ENCODE peak calls at places on chromosomes 13 and 19, in six cellular contexts. One of them, this sample, is unnamed.

GRCh38 chr13:73765651-73766384 is 368.4 kb downstream of the KLF12 start:
- DNase-seq in endothelial cell of umbilical vein: peak; percentile 95
- DNase-seq in IMR-90: peak; percentile 58
- DNase-seq in PC-9: no peak
- DNase-seq in mesenchymal stem cell: peak; percentile 65
- DNase-seq in HCT116: no peak
- DNase-seq in this sample: peak; percentile 87

GRCh38 chr19:40893112-40893511 is 11.1 kb upstream of the CYP2A7 start:
- DNase-seq in endothelial cell of umbilical vein: no peak
- DNase-seq in IMR-90: no peak
- DNase-seq in PC-9: no peak
- DNase-seq in mesenchymal stem cell: no peak
- DNase-seq in HCT116: no peak
- DNase-seq in this sample: no peak

GRCh38 chr19:38221919-38222828 is 1.8 kb downstream of the DPF1 start:
- DNase-seq in endothelial cell of umbilical vein: no peak
- DNase-seq in IMR-90: no peak
- DNase-seq in PC-9: no peak
- DNase-seq in mesenchymal stem cell: no peak
- DNase-seq in HCT116: no peak
- DNase-seq in this sample: no peak

GRCh38 chr19:56751078-56751489 is 79.5 kb upstream of the ZNF835 start:
- DNase-seq in endothelial cell of umbilical vein: no peak
- DNase-seq in IMR-90: no peak
- DNase-seq in PC-9: no peak
- DNase-seq in mesenchymal stem cell: no peak
- DNase-seq in HCT116: no peak
- DNase-seq in this sample: no peak

GRCh38 chr13:59266478-59267063 is 897.2 kb downstream of the DIAPH3 start:
- DNase-seq in endothelial cell of umbilical vein: peak; percentile 84
- DNase-seq in IMR-90: no peak
- DNase-seq in PC-9: no peak
- DNase-seq in mesenchymal stem cell: no peak
- DNase-seq in HCT116: no peak
- DNase-seq in this sample: peak; percentile 44

GRCh38 chr19:17309962-17310461 is 649 bp downstream of the DDA1 start:
- DNase-seq in endothelial cell of umbilical vein: no peak
- DNase-seq in IMR-90: no peak
- DNase-seq in PC-9: no peak
- DNase-seq in mesenchymal stem cell: no peak
- DNase-seq in HCT116: no peak
- DNase-seq in this sample: no peak

GRCh38 chr19:17406887-17407196 is 1.4 kb upstream of the BST2 start:
- DNase-seq in endothelial cell of umbilical vein: no peak
- DNase-seq in IMR-90: no peak
- DNase-seq in PC-9: no peak
- DNase-seq in mesenchymal stem cell: no peak
- DNase-seq in HCT116: no peak
- DNase-seq in this sample: no peak

GRCh38 chr13:95643814-95644598 is 500 bp downstream of the DZIP1 start:
- DNase-seq in endothelial cell of umbilical vein: peak; percentile 67
- DNase-seq in IMR-90: peak; percentile 35
- DNase-seq in PC-9: no peak
- DNase-seq in mesenchymal stem cell: peak; percentile 74
- DNase-seq in HCT116: no peak
- DNase-seq in this sample: peak; percentile 56

GRCh38 chr13:46134961-46135522 is 30.2 kb upstream of the CPB2 start:
- DNase-seq in endothelial cell of umbilical vein: no peak
- DNase-seq in IMR-90: peak; percentile 2
- DNase-seq in PC-9: peak; percentile 68
- DNase-seq in mesenchymal stem cell: no peak
- DNase-seq in HCT116: peak; percentile 34
- DNase-seq in this sample: peak; percentile 9

DNA sequence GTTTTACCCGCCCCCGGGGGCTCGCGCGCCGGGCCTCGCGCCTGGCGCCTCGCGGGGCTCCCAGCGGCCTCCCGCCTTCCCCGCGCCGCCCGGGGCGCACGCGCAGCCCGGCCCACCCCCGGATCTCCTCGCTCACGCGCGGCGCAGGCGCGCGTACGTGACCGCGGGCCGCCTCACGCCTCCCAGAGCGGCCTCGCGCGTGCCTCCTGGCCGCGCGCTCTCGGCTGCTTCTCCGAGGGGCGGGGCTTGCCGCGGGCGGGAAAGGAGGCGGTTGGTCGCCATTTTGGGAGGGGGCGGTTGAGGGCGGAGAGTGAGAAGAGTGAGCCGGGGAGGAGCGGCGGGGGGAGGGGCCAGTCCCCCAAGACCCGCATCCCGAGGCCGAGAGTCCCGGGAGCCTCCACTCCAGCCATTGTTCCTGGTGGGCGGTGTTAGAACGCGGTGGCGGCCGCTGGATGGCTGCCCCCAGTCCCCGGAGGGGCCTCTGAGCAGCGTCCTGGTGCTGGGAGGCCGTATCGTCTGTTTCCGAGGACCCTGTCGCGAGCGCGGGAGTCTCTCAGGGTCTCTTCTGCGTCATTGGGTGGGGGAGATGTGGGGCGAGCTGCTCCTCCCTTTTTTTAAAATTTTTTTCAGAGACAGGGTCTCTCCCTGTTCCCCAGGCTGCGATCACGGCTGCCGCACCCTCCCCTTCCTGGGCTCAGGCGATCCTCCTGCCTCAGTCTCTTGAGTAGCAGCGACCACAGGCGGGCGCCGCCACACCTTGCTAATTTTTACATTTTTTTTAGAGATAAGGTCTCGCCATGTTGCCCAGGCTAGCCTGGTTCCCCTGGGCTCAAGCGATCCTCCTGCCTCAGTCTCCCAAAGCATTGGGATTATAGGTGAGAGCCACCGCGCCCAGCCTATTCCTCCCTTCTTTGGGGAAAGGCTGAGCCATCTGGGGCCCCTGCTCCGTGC is at the start of gene ZNF541:
- DNase-seq in endothelial cell of umbilical vein: peak; percentile 40
- DNase-seq in IMR-90: peak; percentile 12
- DNase-seq in PC-9: no peak
- DNase-seq in mesenchymal stem cell: no peak
- DNase-seq in HCT116: no peak
- DNase-seq in this sample: peak; percentile 42
- H2AFZ ChIP-seq in endothelial cell of umbilical vein: peak within 1 kb of the TSS; percentile 92
- H2AFZ ChIP-seq in IMR-90: peak within 1 kb of the TSS; percentile 86
- H2AFZ ChIP-seq in PC-9: no peak within 1 kb of the TSS
- H2AFZ ChIP-seq in mesenchymal stem cell: no peak within 1 kb of the TSS
- H2AFZ ChIP-seq in HCT116: no peak within 1 kb of the TSS
- H2AFZ ChIP-seq in this sample: peak within 1 kb of the TSS; percentile 24

GRCh38 chr13:99208845-99209527 is 8.3 kb downstream of the UBAC2 start:
- DNase-seq in endothelial cell of umbilical vein: no peak
- DNase-seq in IMR-90: no peak
- DNase-seq in PC-9: no peak
- DNase-seq in mesenchymal stem cell: no peak
- DNase-seq in HCT116: no peak
- DNase-seq in this sample: no peak
- H3K4me1 ChIP-seq in endothelial cell of umbilical vein: no peaks in the 10 kb centered on the region
- H3K4me1 ChIP-seq in IMR-90: peaks cover 2% of the 10 kb centered on the region
- H3K4me1 ChIP-seq in PC-9: no peaks in the 10 kb centered on the region
- H3K4me1 ChIP-seq in mesenchymal stem cell: peaks cover 3% of the 10 kb centered on the region
- H3K4me1 ChIP-seq in HCT116: peaks cover 7% of the 10 kb centered on the region
- H3K4me1 ChIP-seq in this sample: no peaks in the 10 kb centered on the region

GRCh38 chr19:8366961-8367326 is 3.0 kb downstream of the ANGPTL4 start:
- DNase-seq in endothelial cell of umbilical vein: no peak
- DNase-seq in IMR-90: no peak
- DNase-seq in PC-9: no peak
- DNase-seq in mesenchymal stem cell: no peak
- DNase-seq in HCT116: no peak
- DNase-seq in this sample: peak; percentile 83

GRCh38 chr19:8366121-8366581 is 2.2 kb downstream of the ANGPTL4 start:
- DNase-seq in endothelial cell of umbilical vein: no peak
- DNase-seq in IMR-90: no peak
- DNase-seq in PC-9: no peak
- DNase-seq in mesenchymal stem cell: peak; percentile 25
- DNase-seq in HCT116: no peak
- DNase-seq in this sample: no peak

GRCh38 chr19:8367327-8368001 is 3.5 kb downstream of the ANGPTL4 start:
- DNase-seq in endothelial cell of umbilical vein: peak; percentile 96
- DNase-seq in IMR-90: peak; percentile 98
- DNase-seq in PC-9: peak; percentile 90
- DNase-seq in mesenchymal stem cell: peak; percentile 99
- DNase-seq in HCT116: no peak
- DNase-seq in this sample: peak; percentile 98

GRCh38 chr19:8361921-8362793 is 1.8 kb upstream of the ANGPTL4 start:
- DNase-seq in endothelial cell of umbilical vein: peak; percentile 99
- DNase-seq in IMR-90: peak; percentile 99
- DNase-seq in PC-9: peak; percentile 93
- DNase-seq in mesenchymal stem cell: peak; percentile 99
- DNase-seq in HCT116: peak; percentile 95
- DNase-seq in this sample: peak; percentile 96

GRCh38 chr19:8363803-8364771 is at the start of gene ANGPTL4:
- DNase-seq in endothelial cell of umbilical vein: peak; percentile 68
- DNase-seq in IMR-90: peak; percentile 55
- DNase-seq in PC-9: peak; percentile 33
- DNase-seq in mesenchymal stem cell: peak; percentile 88
- DNase-seq in HCT116: peak; percentile 63
- DNase-seq in this sample: peak; percentile 50
- H2AFZ ChIP-seq in endothelial cell of umbilical vein: peak within 1 kb of the TSS; percentile 76
- H2AFZ ChIP-seq in IMR-90: peak within 1 kb of the TSS; percentile 89
- H2AFZ ChIP-seq in PC-9: no peak within 1 kb of the TSS
- H2AFZ ChIP-seq in mesenchymal stem cell: peak within 1 kb of the TSS; percentile 47
- H2AFZ ChIP-seq in HCT116: no peak within 1 kb of the TSS
- H2AFZ ChIP-seq in this sample: peak within 1 kb of the TSS; percentile 32

GRCh38 chr19:18435848-18436631 is 1.9 kb downstream of the ISYNA1 start:
- DNase-seq in endothelial cell of umbilical vein: no peak
- DNase-seq in IMR-90: no peak
- DNase-seq in PC-9: no peak
- DNase-seq in mesenchymal stem cell: peak; percentile 21
- DNase-seq in HCT116: no peak
- DNase-seq in this sample: no peak
- H3K4me1 ChIP-seq in endothelial cell of umbilical vein: peaks cover 14% of the 10 kb centered on the region
- H3K4me1 ChIP-seq in IMR-90: peaks cover 23% of the 10 kb centered on the region
- H3K4me1 ChIP-seq in PC-9: peaks cover 22% of the 10 kb centered on the region
- H3K4me1 ChIP-seq in mesenchymal stem cell: peaks cover 78% of the 10 kb centered on the region
- H3K4me1 ChIP-seq in HCT116: peaks cover 53% of the 10 kb centered on the region
- H3K4me1 ChIP-seq in this sample: peaks cover 12% of the 10 kb centered on the region

GRCh38 chr13:103275708-103276107 is 209.5 kb upstream of the SLC10A2 start:
- DNase-seq in endothelial cell of umbilical vein: no peak
- DNase-seq in IMR-90: no peak
- DNase-seq in PC-9: no peak
- DNase-seq in mesenchymal stem cell: no peak
- DNase-seq in HCT116: no peak
- DNase-seq in this sample: no peak
- H2AFZ ChIP-seq in endothelial cell of umbilical vein: no peak overlapping the region
- H2AFZ ChIP-seq in IMR-90: no peak overlapping the region
- H2AFZ ChIP-seq in PC-9: no peak overlapping the region
- H2AFZ ChIP-seq in mesenchymal stem cell: no peak overlapping the region
- H2AFZ ChIP-seq in HCT116: no peak overlapping the region
- H2AFZ ChIP-seq in this sample: no peak overlapping the region

DNA sequence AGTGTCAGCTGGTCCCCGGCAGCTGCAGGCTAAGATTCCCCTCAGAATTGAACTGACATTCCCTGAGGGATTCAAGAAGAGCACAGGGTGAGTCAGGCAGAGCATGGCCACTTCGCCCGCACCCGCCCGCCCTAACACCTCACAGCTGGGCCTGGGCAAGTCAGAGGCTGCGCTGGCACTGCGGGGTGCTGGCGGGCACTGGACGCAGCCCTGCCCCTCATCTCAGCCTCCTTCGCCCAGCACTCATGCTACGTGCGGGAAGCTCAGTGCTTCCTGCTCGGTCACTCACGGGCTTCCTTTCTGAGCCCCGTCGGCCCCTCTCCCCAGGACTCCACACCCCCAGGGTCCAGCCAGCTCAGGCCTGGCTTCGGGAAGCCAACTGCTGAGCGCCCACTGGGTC is 56.9 kb downstream of the MLLT1 start:
- DNase-seq in endothelial cell of umbilical vein: no peak
- DNase-seq in IMR-90: no peak
- DNase-seq in PC-9: no peak
- DNase-seq in mesenchymal stem cell: no peak
- DNase-seq in HCT116: no peak
- DNase-seq in this sample: no peak
- H3K4me1 ChIP-seq in endothelial cell of umbilical vein: peaks cover 22% of the 10 kb centered on the region
- H3K4me1 ChIP-seq in IMR-90: peaks cover 16% of the 10 kb centered on the region
- H3K4me1 ChIP-seq in PC-9: no peaks in the 10 kb centered on the region
- H3K4me1 ChIP-seq in mesenchymal stem cell: peaks cover 27% of the 10 kb centered on the region
- H3K4me1 ChIP-seq in HCT116: peaks cover 8% of the 10 kb centered on the region
- H3K4me1 ChIP-seq in this sample: peaks cover 16% of the 10 kb centered on the region

GRCh38 chr13:97223711-97224461 is 1.8 kb downstream of the MBNL2 start:
- DNase-seq in endothelial cell of umbilical vein: peak; percentile 91
- DNase-seq in IMR-90: peak; percentile 96
- DNase-seq in PC-9: peak; percentile 50
- DNase-seq in mesenchymal stem cell: peak; percentile 94
- DNase-seq in HCT116: peak; percentile 43
- DNase-seq in this sample: peak; percentile 96

GRCh38 chr13:97221989-97222700 is at the start of gene MBNL2:
- DNase-seq in endothelial cell of umbilical vein: peak; percentile 98
- DNase-seq in IMR-90: peak; percentile 94
- DNase-seq in PC-9: peak; percentile 87
- DNase-seq in mesenchymal stem cell: peak; percentile 96
- DNase-seq in HCT116: peak; percentile 81
- DNase-seq in this sample: peak; percentile 95

GRCh38 chr13:97224544-97225324 is 2.6 kb downstream of the MBNL2 start:
- DNase-seq in endothelial cell of umbilical vein: peak; percentile 75
- DNase-seq in IMR-90: peak; percentile 41
- DNase-seq in PC-9: peak; percentile 53
- DNase-seq in mesenchymal stem cell: peak; percentile 75
- DNase-seq in HCT116: no peak
- DNase-seq in this sample: peak; percentile 51

GRCh38 chr13:97221491-97221890 is 642 bp upstream of the MBNL2 start:
- DNase-seq in endothelial cell of umbilical vein: no peak
- DNase-seq in IMR-90: no peak
- DNase-seq in PC-9: no peak
- DNase-seq in mesenchymal stem cell: no peak
- DNase-seq in HCT116: no peak
- DNase-seq in this sample: no peak

GRCh38 chr13:97222934-97223710 is 989 bp downstream of the MBNL2 start:
- DNase-seq in endothelial cell of umbilical vein: peak; percentile 36
- DNase-seq in IMR-90: no peak
- DNase-seq in PC-9: no peak
- DNase-seq in mesenchymal stem cell: no peak
- DNase-seq in HCT116: no peak
- DNase-seq in this sample: no peak
- H2AFZ ChIP-seq in endothelial cell of umbilical vein: no peak overlapping the region
- H2AFZ ChIP-seq in IMR-90: no peak overlapping the region
- H2AFZ ChIP-seq in PC-9: no peak overlapping the region
- H2AFZ ChIP-seq in mesenchymal stem cell: no peak overlapping the region
- H2AFZ ChIP-seq in HCT116: no peak overlapping the region
- H2AFZ ChIP-seq in this sample: no peak overlapping the region

This sample was measured in fibroblast of lung.